ENCODE peak calls at places on chromosomes 7 and 10, in four cellular contexts. K is body of pancreas, G is GM23338, M is endothelial cell. H is an unnamed sample.

GRCh38 chr7:104106106-104106505 is 101.7 kb downstream of the ORC5 start:
- DNase-seq in M (no peak), K (no peak), G (no peak), H (no peak)

GRCh38 chr10:121928528-121928884 is 675 bp upstream of the ATE1 start:
- DNase-seq in M (no peak), G (no peak), K (peak; percentile 75), H (no peak)

GRCh38 chr7:143975617-143976016 is 21.0 kb downstream of the OR2F1 start:
- DNase-seq in K (no peak), M (no peak), G (peak; percentile 73), H (no peak)

GRCh38 chr7:70193514-70193913 is 595.2 kb downstream of the AUTS2 start:
- DNase-seq in K (peak; percentile 5), G (no peak), M (no peak), H (no peak)

GRCh38 chr10:72259491-72260214 is 14.1 kb upstream of the DDIT4 start:
- DNase-seq in K (no peak), G (peak; percentile 12), M (no peak), H (peak; percentile 56)

GRCh38 chr7:47379629-47380324 is 202.1 kb downstream of the TNS3 start:
- DNase-seq in K (peak; percentile 75), G (peak; percentile 42), M (no peak), H (no peak)

GRCh38 chr10:52479567-52479966 is 165.5 kb downstream of the DKK1 start:
- DNase-seq in K (no peak), M (no peak), G (no peak), H (no peak)

GRCh38 chr10:117163061-117163953 is 25.2 kb upstream of the VAX1 start:
- DNase-seq in M (peak; percentile 74), G (peak; percentile 81), K (no peak), H (no peak)

GRCh38 chr10:2858452-2858851 is 208.9 kb upstream of the PFKP start:
- DNase-seq in G (no peak), M (no peak), K (no peak), H (no peak)

GRCh38 chr7:30734497-30734896 is 17.4 kb upstream of the INMT start:
- DNase-seq in G (no peak), K (no peak), M (no peak), H (no peak)

GRCh38 chr10:4069491-4069890 is 284.5 kb upstream of the KLF6 start:
- DNase-seq in K (no peak), M (no peak), G (peak; percentile 4), H (no peak)

GRCh38 chr7:18228686-18229085 is 201.0 kb upstream of the PRPS1L1 start:
- DNase-seq in K (no peak), M (no peak), G (no peak), H (no peak)

GRCh38 chr10:4370376-4370775 is 455.6 kb upstream of the AKR1E2 start:
- DNase-seq in K (no peak), G (no peak), M (no peak), H (no peak)

GRCh38 chr7:115707684-115708341 is 322.8 kb downstream of the TFEC start:
- DNase-seq in G (no peak), K (no peak), M (no peak), H (no peak)

GRCh38 chr7:20111821-20112542 is 105.2 kb downstream of the MACC1 start:
- DNase-seq in K (no peak), G (no peak), M (no peak), H (no peak)

GRCh38 chr10:100896876-100897461 is 15.8 kb upstream of the SLF2 start:
- DNase-seq in G (no peak), K (no peak), M (no peak), H (no peak)

GRCh38 chr10:104337985-104338735 is at the start of gene ITPRIP:
- DNase-seq in M (peak; percentile 68), K (peak; percentile 76), G (peak; percentile 74), H (peak; percentile 79)
- TF ChIP-seq CTCF in M (no peak), K (peak; percentile 7), G (peak; percentile 22), H (no peak)

GRCh38 chr10:102375867-102376266 is 19.6 kb upstream of the NFKB2 start:
- DNase-seq in G (no peak), K (no peak), M (no peak), H (no peak)

GRCh38 chr10:102379383-102379782 is 16.1 kb upstream of the NFKB2 start:
- DNase-seq in G (no peak), M (no peak), K (no peak), H (no peak)

GRCh38 chr10:102376901-102377300 is 18.6 kb upstream of the NFKB2 start:
- DNase-seq in M (no peak), G (no peak), K (no peak), H (no peak)

GRCh38 chr10:102371295-102371694 is 24.2 kb upstream of the NFKB2 start:
- DNase-seq in G (no peak), M (no peak), K (no peak), H (no peak)

GRCh38 chr10:102375250-102375649 is 20.3 kb upstream of the NFKB2 start:
- DNase-seq in M (no peak), G (peak; percentile 73), K (no peak), H (no peak)
- TF ChIP-seq CTCF in M (no peak), G (peak; percentile 66), K (no peak), H (no peak)

GRCh38 chr7:94276797-94277196 is 117.9 kb upstream of the COL1A2 start:
- DNase-seq in G (peak; percentile 62), K (peak; percentile 8), M (no peak), H (no peak)
- TF ChIP-seq CTCF in G (peak; percentile 85), K (peak; percentile 22), M (no peak), H (no peak)

DNA sequence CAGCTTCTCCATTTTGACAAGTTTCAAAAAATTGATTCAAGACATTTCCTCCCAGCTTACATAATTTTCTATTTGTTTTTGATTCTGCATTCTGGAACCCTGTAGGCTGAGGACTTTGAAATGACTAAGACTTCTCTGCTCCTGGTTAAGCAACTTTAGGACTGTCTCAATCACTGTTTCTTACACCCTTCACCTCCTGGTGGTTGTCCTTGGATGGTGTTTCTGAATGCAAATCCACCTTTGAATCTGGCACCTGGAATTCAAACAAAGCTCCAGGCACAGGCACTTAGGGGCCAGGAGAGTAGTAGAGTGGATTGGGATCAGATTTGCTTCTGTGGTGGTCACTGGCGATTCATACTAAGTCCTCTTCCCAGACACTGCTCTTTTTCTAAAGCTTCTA is 595.5 kb downstream of the LRMDA start:
- DNase-seq in K (no peak), M (no peak), G (peak; percentile 32), H (no peak)
- TF ChIP-seq CTCF in K (no peak), M (no peak), G (no peak), H (no peak)

DNA sequence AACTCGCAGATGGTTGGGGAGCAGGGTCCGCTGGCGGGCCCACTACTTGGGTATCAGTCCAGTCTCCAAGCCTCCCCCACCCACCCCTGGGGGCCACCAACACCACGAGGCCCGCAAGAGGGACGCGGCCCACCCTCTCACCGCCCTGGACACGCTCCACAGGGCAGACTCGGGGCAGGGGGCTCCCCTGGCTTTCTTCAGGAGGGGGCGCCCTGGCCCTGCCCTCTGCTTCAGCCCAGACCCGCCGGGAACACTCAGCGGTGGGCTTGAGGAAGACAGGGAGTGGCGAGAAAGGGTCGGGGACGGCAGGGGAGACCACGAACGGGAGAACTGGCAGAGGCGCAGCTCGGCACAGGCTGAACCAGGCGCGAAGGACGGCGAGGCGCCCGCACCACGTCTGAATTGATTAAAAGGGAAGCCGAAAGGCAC is 1.6 kb downstream of the IGF2BP3 start:
- DNase-seq in G (peak; percentile 31), K (no peak), M (peak; percentile 37), H (no peak)
- TF ChIP-seq CTCF in G (peak; percentile 34), K (no peak), M (no peak), H (no peak)

GRCh38 chr7:130037703-130038102 is 13.5 kb downstream of the ZC3HC1 start:
- DNase-seq in G (no peak), M (no peak), K (no peak), H (no peak)
- TF ChIP-seq CTCF in G (no peak), M (no peak), K (no peak), H (no peak)

GRCh38 chr10:88964360-88964759 is 11.8 kb upstream of the ACTA2 start:
- DNase-seq in K (no peak), M (no peak), G (no peak), H (no peak)

GRCh38 chr10:88961266-88961665 is 8.7 kb upstream of the ACTA2 start:
- DNase-seq in K (no peak), M (no peak), G (no peak), H (no peak)

GRCh38 chr10:88962336-88962735 is 9.8 kb upstream of the ACTA2 start:
- DNase-seq in K (no peak), M (no peak), G (no peak), H (no peak)

GRCh38 chr10:88965016-88965415 is 12.4 kb upstream of the ACTA2 start:
- DNase-seq in K (no peak), G (no peak), M (no peak), H (no peak)

DNA sequence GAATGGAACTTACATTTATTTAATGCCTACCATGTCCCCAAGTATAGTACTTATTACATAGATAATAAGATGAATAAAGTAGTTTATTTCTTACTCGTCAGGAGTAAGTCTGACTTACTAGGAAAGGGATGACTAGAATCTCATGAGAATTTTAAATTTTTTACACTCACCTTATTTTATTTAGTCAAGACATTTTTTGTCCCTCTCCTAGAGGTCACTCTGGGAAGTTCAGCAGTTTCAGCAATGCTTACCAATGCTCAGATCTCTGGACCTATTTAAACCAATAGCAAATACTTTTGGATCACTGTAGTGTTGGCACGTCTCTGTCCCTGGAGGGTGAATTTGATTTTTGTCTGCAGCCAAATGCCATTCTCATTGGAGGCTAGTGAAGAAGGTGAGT is 10.7 kb upstream of the ACTA2 start:
- DNase-seq in M (no peak), K (no peak), G (no peak), H (no peak)
- TF ChIP-seq CTCF in M (peak; percentile 40), K (no peak), G (no peak), H (no peak)

DNA sequence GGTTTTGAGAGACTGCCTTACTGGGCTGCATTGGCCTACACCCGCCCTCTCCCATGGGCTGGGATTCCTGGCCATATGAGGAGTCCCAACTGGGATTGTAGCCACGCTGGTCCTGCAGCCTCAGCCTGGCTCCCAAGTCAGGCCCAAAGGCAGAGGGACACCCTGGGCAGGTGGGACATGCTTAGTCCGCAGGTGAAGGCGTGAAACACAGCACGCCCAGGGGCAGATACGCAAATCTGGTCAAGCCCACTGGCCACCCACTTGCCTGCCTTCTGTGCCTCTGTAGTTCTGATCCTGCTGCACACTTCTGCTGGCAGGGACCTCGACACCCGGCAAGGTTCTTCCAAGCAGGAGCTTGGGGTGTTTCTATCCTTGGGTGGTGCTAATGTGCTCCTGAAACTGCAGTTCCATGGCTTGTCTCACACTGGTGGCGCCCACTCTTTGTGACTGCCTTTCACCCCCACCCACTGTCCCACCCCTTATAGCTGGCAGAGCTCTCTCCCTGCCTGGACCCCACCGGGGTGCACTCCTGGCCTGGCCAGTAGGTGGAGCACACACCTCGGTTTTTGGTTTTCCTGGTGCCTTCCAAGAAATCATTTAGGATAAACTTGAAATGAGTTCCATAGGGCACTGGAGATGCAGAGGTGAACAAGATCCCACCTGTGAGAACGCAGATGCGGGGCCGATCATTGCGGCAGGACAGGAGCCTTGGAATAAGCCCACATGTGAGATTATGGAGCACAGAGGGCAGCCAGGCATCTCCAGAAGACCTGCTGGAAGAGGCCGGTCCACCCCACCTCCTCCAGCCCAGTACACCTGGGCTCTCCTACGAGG is 47.9 kb downstream of the MKI67 start:
- DNase-seq in K (peak; percentile 45), G (peak; percentile 77), M (peak; percentile 67), H (peak; percentile 40)
- TF ChIP-seq CTCF in K (peak; percentile 53), G (peak; percentile 89), M (peak; percentile 70), H (peak; percentile 65)